ENCODE peak calls at places on chromosomes 12 and 14, in six cellular contexts. M is right atrium auricular region, I is tibial nerve, K is upper lobe of right lung, X is GM23338, C is neural progenitor cell. W is an unnamed sample.
A peak's percentile ranks its signal among the peaks of the same experiment; 100 is the strongest.

GRCh38 chr12:64390275-64390851 is at the start of gene C12orf56:
- DNase-seq in I (no peak), C (peak; percentile 55), K (no peak), X (peak; percentile 91), M (no peak), W (peak; percentile 64)

GRCh38 chr14:31909977-31910376 is 167.1 kb upstream of the ARHGAP5 start:
- DNase-seq in C (no peak), K (no peak), X (no peak), M (no peak), I (no peak), W (no peak)

GRCh38 chr12:132446535-132447326 is 43.2 kb upstream of the FBRSL1 start:
- DNase-seq in X (no peak), I (no peak), C (peak; percentile 38), M (no peak), K (no peak), W (no peak)

GRCh38 chr14:50045039-50045711 is 71.2 kb downstream of the VCPKMT start:
- DNase-seq in M (peak; percentile 92), I (peak; percentile 67), C (no peak), X (no peak), K (peak; percentile 85), W (peak; percentile 71)

GRCh38 chr14:51401272-51401671 is 161.2 kb downstream of the TMX1 start:
- DNase-seq in I (peak; percentile 30), X (no peak), K (no peak), C (no peak), M (no peak), W (no peak)

GRCh38 chr12:104290855-104291254 is 12.7 kb upstream of the EID3 start:
- DNase-seq in K (no peak), C (no peak), I (no peak), M (no peak), X (no peak), W (no peak)

GRCh38 chr14:72448212-72448611 is 445.7 kb downstream of the DPF3 start:
- DNase-seq in M (no peak), C (no peak), I (no peak), X (no peak), K (no peak), W (no peak)

GRCh38 chr12:85390281-85390680 is 110.3 kb downstream of the ALX1 start:
- DNase-seq in X (no peak), I (no peak), C (no peak), K (no peak), M (no peak), W (no peak)

GRCh38 chr14:96631621-96632362 is 129.6 kb downstream of the PAPOLA start:
- DNase-seq in I (no peak), X (no peak), M (peak; percentile 50), K (no peak), C (no peak), W (no peak)

GRCh38 chr12:122021822-122022392 is at the start of gene BCL7A:
- DNase-seq in K (peak; percentile 83), I (peak; percentile 57), C (peak; percentile 88), X (peak; percentile 62), M (peak; percentile 70), W (peak; percentile 38)

GRCh38 chr14:49879683-49880204 is 13.1 kb upstream of the ARF6 start:
- DNase-seq in M (no peak), K (no peak), C (peak; percentile 63), X (peak; percentile 92), I (peak; percentile 21), W (peak; percentile 64)

GRCh38 chr12:118330421-118331018 is 42.2 kb downstream of the TAOK3 start:
- DNase-seq in X (no peak), C (no peak), K (no peak), I (no peak), M (no peak), W (no peak)

DNA sequence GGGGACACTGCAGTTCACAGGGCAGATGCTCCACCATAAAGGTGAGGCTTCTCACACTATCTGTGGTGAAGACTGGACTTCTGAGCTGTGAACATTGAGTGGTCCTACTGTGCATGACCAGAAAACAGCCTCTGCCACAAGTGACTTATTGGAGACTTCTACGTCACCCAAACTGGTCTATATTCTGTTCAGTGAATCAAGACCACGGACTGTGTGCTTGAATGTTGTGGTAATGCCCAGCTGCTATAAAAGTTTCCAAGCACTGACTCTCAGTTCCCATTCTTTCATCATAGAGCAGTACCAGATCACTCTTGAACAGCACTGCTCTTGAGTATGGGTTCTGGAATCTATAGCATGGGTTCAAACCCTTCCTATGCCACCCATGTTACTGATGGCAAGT is 4.8 kb upstream of the PLEK2 start:
- DNase-seq in X (no peak), I (no peak), M (no peak), C (no peak), K (no peak), W (no peak)
- H3K27ac ChIP-seq in X (no peak overlapping the region), I (no peak overlapping the region), M (no peak overlapping the region), C (no peak overlapping the region), K (no peak overlapping the region), W (no peak overlapping the region)

DNA sequence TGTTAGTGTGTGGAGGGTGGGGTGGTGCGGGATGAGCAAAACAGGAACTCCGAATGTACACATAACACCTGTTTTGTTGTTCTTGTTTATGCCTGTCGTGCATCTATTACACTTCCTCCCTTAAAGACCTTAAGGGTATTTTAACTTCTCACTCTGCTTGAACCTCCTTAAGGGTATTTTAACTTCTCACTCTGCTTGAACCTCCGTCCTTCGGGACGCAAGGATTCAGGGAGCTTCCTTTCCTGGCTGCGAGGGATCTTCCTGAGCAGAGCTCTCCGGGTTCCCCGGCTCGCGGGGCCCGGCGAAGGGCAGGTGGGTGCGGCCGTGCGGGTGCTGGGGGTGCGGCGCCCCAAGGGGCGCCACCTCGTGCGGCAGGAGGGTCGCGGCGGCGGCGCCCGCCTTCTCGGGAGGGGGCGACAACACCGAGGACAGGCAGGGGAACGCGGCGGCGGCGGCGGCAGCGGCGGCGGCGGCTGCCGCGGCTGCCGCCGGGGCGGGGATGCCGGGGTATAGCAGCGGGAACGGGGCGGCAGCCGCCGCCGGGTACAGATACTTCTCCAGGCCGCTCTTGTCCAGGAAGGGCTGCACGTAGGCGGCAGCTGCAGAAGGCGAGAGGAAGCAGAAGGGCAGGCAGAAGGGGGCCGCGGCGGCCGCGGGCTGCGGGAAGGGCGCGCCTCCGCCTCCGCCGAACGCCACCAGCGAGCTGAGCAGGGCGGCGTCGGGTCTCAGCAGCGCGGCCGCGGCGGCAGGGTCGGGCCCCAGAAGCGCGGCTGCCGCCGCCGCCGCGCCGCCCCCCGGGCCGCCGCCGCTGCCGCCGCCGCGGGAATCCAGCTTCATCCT is 2.8 kb downstream of the BHLHE41 start:
- DNase-seq in C (peak; percentile 74), M (no peak), X (peak; percentile 51), K (peak; percentile 78), I (no peak), W (peak; percentile 30)
- H3K27me3 ChIP-seq in C (peaks cover 100% of the 10 kb centered on the region), M (no peaks in the 10 kb centered on the region), X (peaks cover 70% of the 10 kb centered on the region), K (peaks cover 64% of the 10 kb centered on the region), I (no peaks in the 10 kb centered on the region), W (peaks cover 52% of the 10 kb centered on the region)

GRCh38 chr14:92549853-92550244 is 36.3 kb downstream of the RIN3 start:
- DNase-seq in M (no peak), X (no peak), K (no peak), C (no peak), I (peak; percentile 17), W (no peak)

GRCh38 chr14:92542766-92543554 is 29.4 kb downstream of the RIN3 start:
- DNase-seq in X (no peak), C (no peak), K (no peak), I (no peak), M (no peak), W (no peak)

GRCh38 chr14:92549096-92549852 is 35.7 kb downstream of the RIN3 start:
- DNase-seq in K (no peak), X (no peak), C (no peak), M (no peak), I (no peak), W (no peak)

GRCh38 chr14:92544051-92544730 is 30.6 kb downstream of the RIN3 start:
- DNase-seq in M (no peak), K (no peak), C (no peak), X (no peak), I (no peak), W (no peak)

DNA sequence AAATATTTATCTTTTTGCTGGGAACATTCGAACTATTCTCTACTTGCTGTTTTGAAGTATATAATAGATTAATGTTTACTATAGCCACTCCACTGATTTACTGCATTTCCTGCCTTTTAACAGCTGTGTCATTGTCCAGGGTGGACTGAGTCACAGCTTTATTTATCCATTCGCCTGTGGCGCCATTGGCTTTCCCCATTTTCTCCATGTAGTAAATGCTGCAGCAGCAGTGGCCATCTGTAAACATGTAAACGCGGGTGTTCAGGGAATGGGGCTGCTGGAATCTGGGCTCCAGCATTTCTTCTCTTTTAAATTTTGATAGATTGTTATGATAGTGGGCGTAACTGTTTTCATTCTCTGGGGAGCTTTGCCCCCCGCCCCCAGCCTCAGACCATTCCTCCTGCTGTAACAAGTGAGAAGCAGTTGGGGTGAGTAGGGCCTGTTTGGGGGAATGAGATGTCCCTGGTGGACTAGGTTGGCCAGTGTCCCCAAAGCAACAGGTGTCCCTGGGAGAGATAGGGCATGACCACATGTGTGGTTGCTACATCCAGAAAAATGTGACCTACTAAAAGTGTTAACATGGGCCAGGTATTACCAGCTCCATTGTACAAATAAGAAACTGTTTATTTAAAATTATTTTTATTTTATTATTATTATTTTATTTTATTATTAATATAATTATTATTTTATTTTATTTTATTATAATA is 32.9 kb downstream of the RIN3 start:
- DNase-seq in K (no peak), X (no peak), C (no peak), I (no peak), M (no peak), W (no peak)
- H3K27ac ChIP-seq in K (no peak overlapping the region), X (no peak overlapping the region), C (no peak overlapping the region), I (no peak overlapping the region), M (no peak overlapping the region), W (no peak overlapping the region)

GRCh38 chr12:96986883-96987523 is 79.9 kb downstream of the NEDD1 start:
- DNase-seq in M (no peak), I (no peak), X (peak; percentile 78), K (no peak), C (peak; percentile 74), W (no peak)
- H3K27me3 ChIP-seq in M (no peaks in the 10 kb centered on the region), I (no peaks in the 10 kb centered on the region), X (peaks cover 9% of the 10 kb centered on the region), K (peaks cover 15% of the 10 kb centered on the region), C (peaks cover 11% of the 10 kb centered on the region), W (peaks cover 14% of the 10 kb centered on the region)

GRCh38 chr14:61508526-61508925 is 186.8 kb upstream of the HIF1A start:
- DNase-seq in C (no peak), I (no peak), K (no peak), M (no peak), X (no peak), W (no peak)
- H3K27ac ChIP-seq in C (no peak overlapping the region), I (no peak overlapping the region), K (no peak overlapping the region), M (no peak overlapping the region), X (no peak overlapping the region), W (no peak overlapping the region)

DNA sequence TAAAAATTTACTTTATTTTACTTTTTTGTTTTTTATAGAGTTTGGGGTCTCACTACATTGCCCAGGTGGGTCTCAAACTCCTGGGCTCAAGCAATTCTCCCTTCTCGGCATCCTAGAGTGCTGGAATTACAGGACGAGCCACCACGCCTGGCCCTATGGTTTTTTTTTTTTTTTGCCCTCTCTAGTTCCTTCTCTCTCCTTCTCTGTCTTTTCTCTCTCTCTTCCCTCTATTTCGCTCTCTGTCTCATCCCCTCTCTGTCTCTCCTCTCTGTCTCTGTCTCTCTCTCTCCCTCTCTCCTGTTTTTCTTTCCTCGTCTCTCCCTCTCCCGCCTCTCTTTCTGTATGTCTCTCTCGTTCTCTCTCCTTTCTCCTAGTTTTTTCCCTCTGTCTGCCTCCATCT is 202.6 kb upstream of the LHX5 start:
- DNase-seq in X (no peak), I (no peak), C (no peak), M (no peak), K (no peak), W (no peak)
- H3K27me3 ChIP-seq in X (no peaks in the 10 kb centered on the region), I (no peaks in the 10 kb centered on the region), C (no peaks in the 10 kb centered on the region), M (peaks cover 4% of the 10 kb centered on the region), K (peaks cover 25% of the 10 kb centered on the region), W (no peaks in the 10 kb centered on the region)